ENCODE peak calls at places on chromosomes 4 and X, in five cellular contexts. Q is heart left ventricle, M is testis, D is lower leg skin, V is adrenal gland. C is an unnamed sample.

GRCh38 chrX:45009371-45010000 is 136.5 kb downstream of the KDM6A start:
- DNase-seq in V (peak; percentile 81), D (no peak), M (no peak), Q (no peak), C (no peak)

GRCh38 chrX:151516538-151517187 is 46.8 kb upstream of the PASD1 start:
- DNase-seq in D (no peak), V (no peak), M (no peak), Q (no peak), C (no peak)

GRCh38 chr4:145195167-145195952 is 15.0 kb upstream of the OTUD4 start:
- DNase-seq in Q (no peak), V (no peak), D (no peak), M (no peak), C (peak; percentile 2)

GRCh38 chr4:67288964-67289363 is 256.3 kb downstream of the CENPC start:
- DNase-seq in V (no peak), M (no peak), Q (no peak), D (no peak), C (peak; percentile 24)

GRCh38 chr4:137312257-137312656 is 220.0 kb downstream of the PCDH18 start:
- DNase-seq in V (no peak), M (no peak), D (no peak), Q (no peak), C (no peak)

GRCh38 chr4:34731045-34731444 is 1513.3 kb downstream of the ARAP2 start:
- DNase-seq in M (no peak), Q (no peak), V (no peak), D (no peak), C (no peak)

GRCh38 chrX:2325076-2325784 is 175.5 kb downstream of the DHRSX start:
- DNase-seq in Q (peak; percentile 64), V (peak; percentile 96), D (no peak), M (peak; percentile 86), C (no peak)

GRCh38 chr4:57119054-57119651 is 9.0 kb upstream of the IGFBP7 start:
- DNase-seq in M (peak; percentile 56), D (peak; percentile 54), V (peak; percentile 53), Q (peak; percentile 60), C (peak; percentile 75)

GRCh38 chr4:130403221-130403620 is 1307.3 kb downstream of the C4orf33 start:
- DNase-seq in V (no peak), Q (no peak), D (no peak), M (no peak), C (no peak)

GRCh38 chr4:51843309-51844156 is 580 bp downstream of the DCUN1D4 start:
- DNase-seq in V (peak; percentile 85), M (peak; percentile 81), D (peak; percentile 53), Q (peak; percentile 79), C (peak; percentile 30)

GRCh38 chr4:121150486-121150885 is 13.6 kb downstream of the TNIP3 start:
- DNase-seq in V (no peak), M (no peak), D (no peak), Q (no peak), C (no peak)

GRCh38 chr4:34148322-34148908 is 2095.9 kb downstream of the ARAP2 start:
- DNase-seq in D (no peak), M (no peak), V (no peak), Q (no peak), C (peak; percentile 66)

GRCh38 chr4:123811763-123812390 is 415.3 kb downstream of the SPRY1 start:
- DNase-seq in V (no peak), M (no peak), Q (no peak), D (no peak), C (no peak)

GRCh38 chr4:4182835-4183568 is 43.7 kb downstream of the OTOP1 start:
- DNase-seq in Q (no peak), V (no peak), M (peak; percentile 51), D (no peak), C (peak; percentile 5)

GRCh38 chrX:78548012-78548411 is 111.1 kb downstream of the RTL3 start:
- DNase-seq in V (no peak), D (no peak), M (no peak), Q (no peak), C (no peak)

GRCh38 chr4:86117781-86118302 is 242.0 kb downstream of the MAPK10 start:
- DNase-seq in D (no peak), M (no peak), Q (no peak), V (peak; percentile 69), C (peak; percentile 67)

GRCh38 chr4:140302151-140302859 is 71.1 kb upstream of the SCOC start:
- DNase-seq in D (no peak), Q (no peak), M (no peak), V (no peak), C (no peak)

GRCh38 chrX:72060196-72060974 is 71.3 kb downstream of the RTL5 start:
- DNase-seq in D (no peak), V (no peak), Q (no peak), M (no peak), C (no peak)

GRCh38 chrX:16212024-16212423 is 44.7 kb downstream of the MAGEB17 start:
- DNase-seq in M (no peak), Q (no peak), V (no peak), D (no peak), C (no peak)

GRCh38 chr4:81875962-81876650 is 404.4 kb upstream of the RASGEF1B start:
- DNase-seq in M (no peak), V (no peak), D (no peak), Q (no peak), C (no peak)

GRCh38 chrX:74736450-74736849 is 122.0 kb upstream of the RLIM start:
- DNase-seq in Q (no peak), M (no peak), V (no peak), D (no peak), C (no peak)

GRCh38 chrX:153245288-153245731 is 66.2 kb downstream of the MAGEA1 start:
- DNase-seq in D (no peak), V (no peak), M (no peak), Q (no peak), C (peak; percentile 1)

GRCh38 chr4:74754218-74754617 is 40.1 kb downstream of the BTC start:
- DNase-seq in M (no peak), D (no peak), Q (no peak), V (no peak), C (no peak)

GRCh38 chr4:910366-911091 is 21.6 kb downstream of the GAK start:
- DNase-seq in Q (peak; percentile 55), D (no peak), V (no peak), M (no peak), C (no peak)

GRCh38 chr4:22482250-22483127 is 33.4 kb downstream of the ADGRA3 start:
- DNase-seq in M (no peak), V (no peak), Q (no peak), D (no peak), C (no peak)

DNA sequence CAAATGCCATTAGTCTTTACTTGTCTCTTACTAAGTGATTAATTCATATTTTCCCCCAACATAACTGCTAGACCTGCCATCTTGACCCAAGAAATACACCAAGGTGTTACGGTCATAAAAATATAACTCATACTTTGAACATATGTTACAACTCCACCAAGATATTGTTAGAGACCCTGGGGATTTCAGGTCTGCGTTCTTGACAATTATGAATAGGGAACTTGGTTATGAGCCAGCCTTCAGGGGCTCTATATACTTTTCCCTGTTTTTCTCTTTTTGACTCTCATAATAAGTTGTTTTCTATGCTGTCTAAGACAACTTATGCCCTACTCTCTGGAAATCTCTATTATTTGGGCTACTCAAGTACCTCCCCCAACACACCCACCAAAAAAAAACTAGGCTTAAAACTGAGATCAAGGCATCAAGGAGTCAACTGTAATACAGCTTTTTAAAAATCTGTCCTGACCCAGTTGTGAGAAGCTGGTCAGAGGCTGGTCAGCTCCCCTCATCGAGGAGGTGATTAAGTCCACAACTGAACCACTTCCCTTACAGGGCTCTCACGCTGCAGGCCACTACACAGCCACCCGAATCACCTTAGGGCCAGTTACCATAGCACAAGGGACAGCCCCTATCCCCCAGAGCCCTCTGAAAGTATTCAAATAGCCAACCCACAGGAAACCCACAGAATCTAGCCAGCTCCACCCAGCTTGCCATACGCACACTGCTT is 10.5 kb upstream of the TLR3 start:
- DNase-seq in Q (no peak), V (no peak), D (no peak), M (no peak), C (no peak)
- TF ChIP-seq POLR2A in Q (no peak), V (no peak), D (no peak), M (no peak), C (no peak)

DNA sequence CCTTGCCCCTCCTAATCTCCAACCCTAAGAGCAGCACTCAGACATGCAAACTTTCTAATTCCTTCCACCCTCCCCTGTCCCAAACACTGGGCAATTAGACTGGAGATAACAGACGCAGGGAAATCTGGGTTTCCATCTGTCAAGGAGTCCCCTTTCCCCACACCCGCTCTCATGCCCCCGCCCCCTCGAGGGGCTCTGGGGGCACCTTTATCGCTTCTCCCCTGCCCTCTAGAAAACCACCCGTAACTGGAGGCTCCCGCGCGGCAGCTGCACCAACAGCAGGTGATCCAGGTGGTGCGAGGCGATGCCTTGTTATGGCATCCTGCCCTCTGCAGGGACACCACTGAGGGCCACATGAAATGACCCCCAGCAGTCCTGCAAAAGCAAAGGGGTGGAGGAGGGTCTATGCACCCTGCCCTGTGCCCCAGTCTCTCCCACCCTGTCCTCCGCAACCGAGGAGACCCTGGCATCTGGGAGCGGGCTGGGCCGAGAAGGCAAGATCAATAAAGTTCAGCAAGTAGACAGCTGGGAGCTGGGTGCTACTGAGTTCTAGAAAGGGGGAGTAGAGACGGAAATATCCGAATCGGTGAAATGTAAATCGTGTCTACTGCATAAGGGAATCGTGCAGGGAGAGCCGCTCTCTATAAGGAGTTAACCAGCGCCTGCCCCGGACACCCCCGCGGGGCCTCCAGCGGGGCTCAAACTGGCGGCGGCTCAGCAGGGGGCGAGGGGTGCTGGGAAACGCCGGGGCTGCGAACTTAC is 1.6 kb downstream of the KCTD8 start:
- DNase-seq in Q (peak; percentile 28), D (no peak), V (no peak), M (no peak), C (no peak)
- TF ChIP-seq POLR2A in Q (no peak), D (no peak), V (no peak), M (no peak), C (no peak)

GRCh38 chr4:2939383-2940243 is 23.6 kb downstream of the NOP14 start:
- DNase-seq in Q (peak; percentile 51), V (peak; percentile 27), D (peak; percentile 12), M (peak; percentile 13), C (no peak)
- TF ChIP-seq POLR2A in Q (no peak), V (no peak), D (no peak), M (no peak), C (no peak)

GRCh38 chrX:48539345-48540014 is at the start of gene TBC1D25:
- DNase-seq in M (peak; percentile 98), Q (peak; percentile 96), D (peak; percentile 97), V (peak; percentile 97), C (peak; percentile 90)
- TF ChIP-seq POLR2A in M (no peak), Q (no peak), D (no peak), V (peak; percentile 58), C (peak; percentile 21)

GRCh38 chr4:24582235-24582863 is 2.0 kb downstream of the DHX15 start:
- DNase-seq in M (no peak), D (no peak), Q (no peak), V (no peak), C (no peak)

GRCh38 chr4:24588216-24588954 is 4.0 kb upstream of the DHX15 start:
- DNase-seq in Q (no peak), M (no peak), D (no peak), V (no peak), C (no peak)

GRCh38 chr4:24583451-24584174 is 741 bp downstream of the DHX15 start:
- DNase-seq in D (peak; percentile 36), M (peak; percentile 74), V (peak; percentile 44), Q (peak; percentile 75), C (peak; percentile 65)

GRCh38 chr4:24589448-24589847 is 5.1 kb upstream of the DHX15 start:
- DNase-seq in D (no peak), Q (no peak), V (no peak), M (no peak), C (no peak)

GRCh38 chr4:24584175-24584850 is at the start of gene DHX15:
- DNase-seq in M (peak; percentile 97), D (peak; percentile 95), V (peak; percentile 97), Q (peak; percentile 97), C (peak; percentile 71)
- TF ChIP-seq POLR2A in M (peak; percentile 42), D (no peak), V (peak; percentile 76), Q (no peak), C (peak; percentile 58)

C was measured in A549.